ENCODE peak calls at places on chromosomes 11 and 22, in four cellular contexts. I is K562, T is heart left ventricle, F is tibial nerve. B is an unnamed sample.

GRCh38 chr11:14725150-14725549 is 81.5 kb downstream of the PDE3B start:
- DNase-seq in F (no peak), I (no peak), T (no peak), B (no peak)

GRCh38 chr11:115406404-115406803 is 97.8 kb downstream of the CADM1 start:
- DNase-seq in F (no peak), T (no peak), I (no peak), B (no peak)

GRCh38 chr22:43796567-43796966 is 15.5 kb downstream of the EFCAB6 start:
- DNase-seq in F (no peak), I (no peak), T (no peak), B (no peak)

GRCh38 chr11:32830796-32831195 is 1.1 kb downstream of the PRRG4 start:
- DNase-seq in F (no peak), I (no peak), T (no peak), B (no peak)

GRCh38 chr11:587978-588380 is 11.7 kb downstream of the PHRF1 start:
- DNase-seq in T (peak; percentile 58), I (peak; percentile 57), F (no peak), B (peak; percentile 70)

GRCh38 chr22:50507421-50507990 is at the start of gene LMF2:
- DNase-seq in T (peak; percentile 95), I (peak; percentile 88), F (peak; percentile 83), B (peak; percentile 87)

GRCh38 chr22:19975707-19976035 is 34.1 kb upstream of the TXNRD2 start:
- DNase-seq in I (no peak), T (no peak), F (no peak), B (no peak)

GRCh38 chr11:3990406-3990805 is 104.2 kb upstream of the RRM1 start:
- DNase-seq in F (no peak), T (no peak), I (no peak), B (no peak)

GRCh38 chr22:25354456-25354855 is 135.0 kb downstream of the CRYBB2 start:
- DNase-seq in F (no peak), T (no peak), I (no peak), B (no peak)

GRCh38 chr11:70575396-70576060 is 177.2 kb downstream of the CTTN start:
- DNase-seq in I (no peak), F (no peak), T (peak; percentile 26), B (no peak)

GRCh38 chr11:102010776-102011500 is 36.3 kb upstream of the CFAP300 start:
- DNase-seq in F (peak; percentile 33), T (peak; percentile 76), I (no peak), B (peak; percentile 74)

GRCh38 chr11:130781906-130782305 is 134.4 kb downstream of the SNX19 start:
- DNase-seq in T (no peak), I (no peak), F (no peak), B (peak; percentile 73)

GRCh38 chr11:12110714-12111481 is 508 bp downstream of the MICAL2 start:
- DNase-seq in F (no peak), T (peak; percentile 74), I (no peak), B (no peak)

GRCh38 chr11:97756571-97757335 is 1264.0 kb upstream of the CNTN5 start:
- DNase-seq in F (no peak), T (no peak), I (no peak), B (no peak)

GRCh38 chr11:65366340-65366773 is 11.8 kb downstream of the TIGD3 start:
- DNase-seq in F (no peak), I (peak; percentile 71), T (no peak), B (no peak)

GRCh38 chr11:114318361-114318760 is 22.2 kb downstream of the NNMT start:
- DNase-seq in T (no peak), I (no peak), F (no peak), B (no peak)

GRCh38 chr11:122711362-122711761 is 55.8 kb downstream of the UBASH3B start:
- DNase-seq in I (no peak), F (no peak), T (no peak), B (no peak)
- H3K4me1 ChIP-seq in I (no peaks in the 10 kb centered on the region), F (no peaks in the 10 kb centered on the region), T (no peaks in the 10 kb centered on the region), B (no peaks in the 10 kb centered on the region)

GRCh38 chr22:24156146-24156914 is 25.0 kb upstream of the SUSD2 start:
- DNase-seq in F (no peak), T (peak; percentile 77), I (peak; percentile 16), B (no peak)
- H3K27ac ChIP-seq in F (peak overlapping the region; percentile 87), T (peak overlapping the region; percentile 89), I (no peak overlapping the region), B (peak overlapping the region; percentile 94)

GRCh38 chr11:103530257-103530656 is 421.0 kb downstream of the DYNC2H1 start:
- DNase-seq in T (no peak), I (no peak), F (no peak), B (no peak)

GRCh38 chr11:103534191-103534590 is 425.0 kb downstream of the DYNC2H1 start:
- DNase-seq in I (no peak), F (no peak), T (no peak), B (no peak)

GRCh38 chr11:103529217-103529684 is 420.0 kb downstream of the DYNC2H1 start:
- DNase-seq in I (no peak), F (no peak), T (no peak), B (no peak)

GRCh38 chr11:103534959-103535358 is 425.7 kb downstream of the DYNC2H1 start:
- DNase-seq in T (no peak), I (no peak), F (no peak), B (no peak)

GRCh38 chr11:103532133-103532788 is 423.0 kb downstream of the DYNC2H1 start:
- DNase-seq in F (no peak), I (no peak), T (no peak), B (no peak)
- H3K4me1 ChIP-seq in F (no peaks in the 10 kb centered on the region), I (no peaks in the 10 kb centered on the region), T (no peaks in the 10 kb centered on the region), B (peaks cover 28% of the 10 kb centered on the region)

GRCh38 chr22:40023226-40023925 is 28.6 kb downstream of the FAM83F start:
- DNase-seq in I (no peak), T (no peak), F (no peak), B (no peak)
- H3K27ac ChIP-seq in I (no peak overlapping the region), T (no peak overlapping the region), F (peak overlapping the region; percentile 60), B (no peak overlapping the region)

GRCh38 chr11:76767659-76768058 is 15.5 kb upstream of the TSKU start:
- DNase-seq in T (no peak), I (no peak), F (no peak), B (no peak)
- H3K4me1 ChIP-seq in T (peaks cover 17% of the 10 kb centered on the region), I (peaks cover 13% of the 10 kb centered on the region), F (peaks cover 27% of the 10 kb centered on the region), B (no peaks in the 10 kb centered on the region)

GRCh38 chr11:95455228-95455627 is 224.2 kb upstream of the SESN3 start:
- DNase-seq in I (no peak), T (no peak), F (no peak), B (no peak)

GRCh38 chr11:95461348-95461747 is 230.3 kb upstream of the SESN3 start:
- DNase-seq in F (no peak), I (no peak), T (no peak), B (no peak)

GRCh38 chr11:95461858-95462257 is 230.9 kb upstream of the SESN3 start:
- DNase-seq in F (no peak), T (no peak), I (no peak), B (no peak)

GRCh38 chr11:95456704-95457491 is 225.9 kb upstream of the SESN3 start:
- DNase-seq in F (no peak), T (no peak), I (no peak), B (no peak)

GRCh38 chr11:95459268-95460040 is 228.5 kb upstream of the SESN3 start:
- DNase-seq in T (no peak), F (no peak), I (no peak), B (no peak)
- H3K27ac ChIP-seq in T (no peak overlapping the region), F (peak overlapping the region; percentile 80), I (no peak overlapping the region), B (peak overlapping the region; percentile 8)

B was measured in right atrium auricular region.